ENCODE peak calls at places on chromosomes 13 and 19, in nine cellular contexts. G is T-helper 2 cell treated with Interferon-gamma antibody and Interleukin-4, amounts not matched to agents 5 μg/mL and 100 μg/mL, for 36 hours; W is adrenal gland; A is NCI-H1105; N is breast epithelium; H is amniotic stem cell; T is NCI-H524; J is NCI-H2171 treated with DMSO at 0.1 percent for 48 hours; D is neural crest cell. O is an unnamed sample.

GRCh38 chr19:16076154-16076957 is at the start of gene TPM4:
- DNase-seq in G (peak; percentile 91), W (peak; percentile 89), A (peak; percentile 60), N (peak; percentile 83), H (peak; percentile 77), T (peak; percentile 50), J (peak; percentile 45), D (peak; percentile 71), O (peak; percentile 94)

GRCh38 chr19:13104848-13105646 is 2.4 kb upstream of the LYL1 start:
- DNase-seq in G (peak; percentile 28), W (no peak), A (no peak), N (no peak), H (no peak), T (no peak), J (no peak), D (no peak), O (peak; percentile 36)

GRCh38 chr13:90702050-90702449 is 645.4 kb upstream of the MIR17HG start:
- DNase-seq in G (no peak), W (no peak), A (no peak), N (no peak), H (no peak), T (no peak), J (no peak), D (no peak), O (no peak)

GRCh38 chr19:46533085-46534081 is 37.7 kb upstream of the PNMA8B start:
- DNase-seq in G (no peak), W (no peak), A (no peak), N (no peak), H (no peak), T (peak; percentile 71), J (no peak), D (no peak), O (no peak)

GRCh38 chr19:4206818-4207484 is 22.4 kb upstream of the EBI3 start:
- DNase-seq in G (no peak), W (no peak), A (no peak), N (no peak), H (no peak), T (no peak), J (peak; percentile 34), D (no peak), O (no peak)

GRCh38 chr19:42284066-42284501 is 15.0 kb downstream of the CIC start:
- DNase-seq in G (peak; percentile 79), W (peak; percentile 85), A (peak; percentile 65), N (peak; percentile 80), H (no peak), T (peak; percentile 65), J (peak; percentile 64), D (peak; percentile 59), O (peak; percentile 91)

GRCh38 chr13:21014666-21015170 is 46.7 kb downstream of the LATS2 start:
- DNase-seq in G (no peak), W (peak; percentile 58), A (no peak), N (no peak), H (peak; percentile 55), T (no peak), J (peak; percentile 23), D (no peak), O (peak; percentile 79)

GRCh38 chr19:3338541-3339181 is 27.7 kb upstream of the NFIC start:
- DNase-seq in G (no peak), W (peak; percentile 45), A (no peak), N (peak; percentile 80), H (no peak), T (no peak), J (peak; percentile 24), D (no peak), O (no peak)

GRCh38 chr13:80508031-80508430 is 167.1 kb upstream of the SPRY2 start:
- DNase-seq in G (no peak), W (no peak), A (no peak), N (no peak), H (no peak), T (no peak), J (no peak), D (no peak), O (no peak)

GRCh38 chr13:94192576-94192975 is 286.9 kb downstream of the DCT start:
- DNase-seq in G (no peak), W (no peak), A (no peak), N (no peak), H (no peak), T (peak; percentile 49), J (peak; percentile 4), D (peak; percentile 15), O (no peak)

GRCh38 chr13:53138369-53139036 is 109.9 kb downstream of the OLFM4 start:
- DNase-seq in G (no peak), W (no peak), A (no peak), N (no peak), H (no peak), T (no peak), J (peak; percentile 12), D (no peak), O (no peak)

GRCh38 chr19:10286803-10287737 is at the start of gene ICAM4:
- DNase-seq in G (peak; percentile 52), W (peak; percentile 51), A (no peak), N (no peak), H (no peak), T (peak; percentile 51), J (peak; percentile 74), D (no peak), O (peak; percentile 90)

GRCh38 chr13:23794267-23795161 is 94.7 kb downstream of the MIPEP start:
- DNase-seq in G (no peak), W (no peak), A (no peak), N (no peak), H (peak; percentile 34), T (no peak), J (no peak), D (no peak), O (no peak)

GRCh38 chr19:14318873-14319272 is 62.4 kb upstream of the ADGRE5 start:
- DNase-seq in G (no peak), W (no peak), A (no peak), N (no peak), H (no peak), T (peak; percentile 15), J (no peak), D (peak; percentile 16), O (peak; percentile 10)

GRCh38 chr13:114219406-114219805 is 15.3 kb upstream of the CDC16 start:
- DNase-seq in G (no peak), W (peak; percentile 7), A (no peak), N (no peak), H (no peak), T (no peak), J (no peak), D (no peak), O (no peak)

GRCh38 chr19:15210323-15210774 is 9.6 kb upstream of the NOTCH3 start:
- DNase-seq in G (no peak), W (no peak), A (no peak), N (no peak), H (no peak), T (no peak), J (no peak), D (no peak), O (peak; percentile 73)

GRCh38 chr19:7921955-7922840 is 2.1 kb downstream of the SNAPC2 start:
- DNase-seq in G (no peak), W (no peak), A (no peak), N (no peak), H (no peak), T (no peak), J (no peak), D (no peak), O (no peak)

GRCh38 chr19:29367701-29368306 is 154.9 kb upstream of the UQCRFS1 start:
- DNase-seq in G (no peak), W (no peak), A (no peak), N (no peak), H (no peak), T (no peak), J (no peak), D (no peak), O (no peak)

GRCh38 chr19:40139533-40140287 is 49.0 kb upstream of the ZNF780A start:
- DNase-seq in G (no peak), W (no peak), A (peak; percentile 38), N (no peak), H (peak; percentile 10), T (peak; percentile 65), J (peak; percentile 68), D (no peak), O (no peak)

GRCh38 chr19:14972676-14973075 is 7.0 kb downstream of the SLC1A6 start:
- DNase-seq in G (no peak), W (no peak), A (no peak), N (no peak), H (no peak), T (peak; percentile 31), J (no peak), D (no peak), O (no peak)

GRCh38 chr19:49790866-49791265 is 22.2 kb downstream of the FUZ start:
- DNase-seq in G (no peak), W (peak; percentile 71), A (no peak), N (no peak), H (no peak), T (no peak), J (no peak), D (no peak), O (no peak)

GRCh38 chr19:10295847-10296591 is 6.3 kb downstream of the ICAM5 start:
- DNase-seq in G (no peak), W (no peak), A (no peak), N (no peak), H (no peak), T (no peak), J (no peak), D (no peak), O (no peak)

GRCh38 chr13:104198811-104199210 is 1132.6 kb upstream of the SLC10A2 start:
- DNase-seq in G (no peak), W (no peak), A (no peak), N (no peak), H (no peak), T (no peak), J (no peak), D (no peak), O (no peak)

GRCh38 chr19:39351537-39352037 is 9.4 kb downstream of the SAMD4B start:
- DNase-seq in G (peak; percentile 76), W (no peak), A (no peak), N (no peak), H (no peak), T (no peak), J (peak; percentile 2), D (no peak), O (no peak)

GRCh38 chr13:97165527-97166425 is 56.4 kb upstream of the MBNL2 start:
- DNase-seq in G (no peak), W (no peak), A (no peak), N (no peak), H (no peak), T (no peak), J (no peak), D (no peak), O (no peak)

GRCh38 chr13:94967183-94968039 is 255.1 kb upstream of the SOX21 start:
- DNase-seq in G (peak; percentile 25), W (no peak), A (no peak), N (no peak), H (no peak), T (peak; percentile 58), J (peak; percentile 32), D (peak; percentile 43), O (no peak)

GRCh38 chr19:12872941-12873890 is 8.0 kb downstream of the DNASE2 start:
- DNase-seq in G (peak; percentile 43), W (peak; percentile 87), A (no peak), N (no peak), H (no peak), T (no peak), J (peak; percentile 30), D (no peak), O (peak; percentile 67)

GRCh38 chr13:28819748-28820098 is 416 bp upstream of the MTUS2 start:
- DNase-seq in G (peak; percentile 53), W (peak; percentile 60), A (peak; percentile 18), N (no peak), H (peak; percentile 11), T (peak; percentile 63), J (no peak), D (peak; percentile 68), O (peak; percentile 81)

GRCh38 chr13:25608181-25608580 is 236.4 kb downstream of the ATP8A2 start:
- DNase-seq in G (no peak), W (no peak), A (peak; percentile 37), N (no peak), H (no peak), T (peak; percentile 93), J (peak; percentile 91), D (no peak), O (no peak)

GRCh38 chr19:2456301-2456570 is 523 bp downstream of the LMNB2 start:
- DNase-seq in G (no peak), W (peak; percentile 52), A (no peak), N (no peak), H (no peak), T (no peak), J (no peak), D (no peak), O (no peak)

GRCh38 chr19:996051-996838 is 4.0 kb upstream of the GRIN3B start:
- DNase-seq in G (peak; percentile 60), W (no peak), A (peak; percentile 77), N (no peak), H (no peak), T (peak; percentile 36), J (peak; percentile 68), D (no peak), O (no peak)

O was measured in heart left ventricle.